ENCODE peak calls at places on chromosomes 4 and X, in six cellular contexts. C is spleen, B is endothelial cell of umbilical vein, D is RWPE1, A is IMR-90, S is testis. N is an unnamed sample.

GRCh38 chr4:101081695-101082369 is 265.5 kb downstream of the PPP3CA start:
- DNase-seq in B (no peak), S (no peak), D (no peak), C (no peak), A (no peak), N (no peak)

GRCh38 chr4:141109983-141110382 is 23.3 kb downstream of the RNF150 start:
- DNase-seq in A (no peak), S (no peak), B (no peak), D (no peak), C (no peak), N (no peak)

GRCh38 chr4:112377701-112378620 is 80.8 kb downstream of the ALPK1 start:
- DNase-seq in S (no peak), A (no peak), D (no peak), B (no peak), C (no peak), N (no peak)

GRCh38 chr4:120561648-120562047 is 360.9 kb downstream of the PRDM5 start:
- DNase-seq in D (no peak), C (no peak), S (no peak), A (no peak), B (no peak), N (no peak)

GRCh38 chr4:78131403-78131802 is 74.3 kb downstream of the FRAS1 start:
- DNase-seq in B (no peak), S (no peak), A (no peak), C (no peak), D (no peak), N (no peak)

GRCh38 chr4:48985976-48986653 is at the start of gene CWH43:
- DNase-seq in S (no peak), B (no peak), C (no peak), A (no peak), D (no peak), N (no peak)

GRCh38 chrX:51332188-51332942 is at the start of gene NUDT10:
- DNase-seq in A (peak), C (peak), S (peak), D (no peak), B (peak), N (no peak)

GRCh38 chr4:14916554-14917304 is 85.6 kb upstream of the CPEB2 start:
- DNase-seq in A (peak), B (no peak), S (no peak), C (no peak), D (peak), N (peak)

GRCh38 chrX:20802036-20802435 is 535.3 kb upstream of the RPS6KA3 start:
- DNase-seq in B (no peak), D (no peak), A (no peak), S (no peak), C (no peak), N (no peak)

GRCh38 chrX:49204017-49204416 is 4.0 kb upstream of the SYP start:
- DNase-seq in B (no peak), A (no peak), C (no peak), S (no peak), D (no peak), N (no peak)

GRCh38 chrX:29233592-29234179 is 646.4 kb downstream of the IL1RAPL1 start:
- DNase-seq in B (no peak), S (no peak), A (no peak), D (no peak), C (no peak), N (no peak)

GRCh38 chr4:112889619-112890294 is 159.7 kb upstream of the ANK2 start:
- DNase-seq in B (no peak), S (no peak), A (peak), C (no peak), D (no peak), N (no peak)

GRCh38 chr4:87978656-87979055 is 3.1 kb downstream of the SPP1 start:
- DNase-seq in A (peak), C (no peak), B (no peak), S (no peak), D (no peak), N (no peak)

GRCh38 chr4:118033148-118034060 is 882 bp upstream of the NDST3 start:
- DNase-seq in D (peak), S (peak), B (peak), C (peak), A (peak), N (no peak)

DNA sequence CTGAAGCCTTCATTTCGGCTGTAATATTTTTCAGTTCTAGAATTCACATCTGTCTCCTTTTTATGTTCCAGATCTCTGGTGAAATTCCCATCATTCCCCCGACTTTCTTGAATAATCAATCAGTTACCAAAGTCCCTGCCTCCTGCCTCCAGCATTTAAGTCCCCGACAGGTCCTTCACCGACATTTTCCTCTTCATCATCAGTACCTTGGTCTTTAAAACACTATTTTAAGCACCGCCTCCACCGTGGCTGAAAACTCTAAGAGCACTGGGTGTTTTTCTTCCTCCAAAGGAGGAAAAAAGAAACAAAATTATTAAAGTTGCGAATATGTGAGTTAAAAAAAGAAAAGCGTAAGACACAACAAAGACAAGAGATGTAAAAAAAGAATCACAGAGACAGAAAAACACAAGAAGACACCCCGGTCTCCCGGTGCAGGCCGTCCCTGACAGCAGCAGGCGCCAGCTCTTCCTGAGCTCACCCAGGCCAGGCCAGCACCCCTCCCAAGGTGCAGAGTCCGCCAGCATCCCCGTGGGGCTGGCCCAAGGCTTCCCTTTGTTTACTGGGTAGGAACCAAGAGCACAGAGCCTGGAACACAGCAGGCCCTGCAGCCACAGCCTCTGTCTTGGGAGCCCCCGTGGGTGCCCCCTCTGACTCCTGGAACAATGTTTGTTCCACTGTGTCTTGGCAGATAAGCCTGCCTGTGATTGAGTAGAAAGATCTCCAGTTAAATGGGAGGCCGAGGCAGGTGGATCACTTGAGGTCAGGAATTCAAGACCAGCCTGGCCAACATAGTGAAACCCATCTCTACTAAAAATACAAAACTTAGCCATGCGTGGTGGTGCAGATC is 49.3 kb upstream of the CPLX1 start:
- DNase-seq in C (no peak), S (no peak), B (no peak), A (no peak), D (no peak), N (no peak)
- TF ChIP-seq CTCF in C (no peak), S (no peak), B (no peak), A (no peak), D (no peak), N (no peak)

DNA sequence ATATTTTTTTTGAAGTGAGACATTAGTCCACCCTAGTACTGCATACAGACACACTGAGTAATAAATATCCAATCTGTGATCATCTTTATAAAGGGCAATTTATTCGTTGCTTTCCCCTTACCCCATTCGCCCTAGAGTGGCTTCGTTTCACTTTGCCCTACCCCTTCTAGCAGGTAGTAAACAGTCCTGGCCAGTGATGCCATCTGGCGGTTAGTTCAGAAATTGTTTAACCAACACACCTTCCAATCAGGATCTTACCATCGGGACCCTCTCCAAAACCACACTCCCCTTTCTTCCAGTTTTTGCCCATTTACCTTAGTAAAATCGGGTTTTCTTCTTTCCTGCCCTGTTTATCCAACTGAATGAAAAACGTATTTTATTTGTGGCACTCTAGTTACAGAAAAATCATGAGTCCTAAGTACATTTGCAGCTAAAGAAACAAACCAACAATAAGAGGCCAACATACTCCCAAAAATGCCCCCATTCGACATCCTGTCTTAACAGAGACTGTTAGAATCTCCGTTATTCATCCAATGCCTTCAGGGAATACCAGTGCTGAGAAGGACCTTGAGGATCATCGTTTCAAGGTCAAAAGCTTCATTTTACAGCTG is 2.2 kb downstream of the PPA2 start:
- DNase-seq in B (peak), C (peak), S (peak), D (peak), A (peak), N (peak)
- H3K27ac ChIP-seq in B (no peak), C (peak), S (no peak), D (no peak), A (no peak), N (peak)

GRCh38 chr4:56118845-56119244 is 170.1 kb downstream of the CEP135 start:
- DNase-seq in D (no peak), B (no peak), A (no peak), C (no peak), S (no peak), N (no peak)

GRCh38 chr4:56123547-56123946 is 174.8 kb downstream of the CEP135 start:
- DNase-seq in B (no peak), A (no peak), C (no peak), S (no peak), D (no peak), N (no peak)

GRCh38 chr4:56127698-56128097 is 179.0 kb downstream of the CEP135 start:
- DNase-seq in S (no peak), A (no peak), C (no peak), B (peak), D (no peak), N (no peak)

GRCh38 chr4:56118055-56118454 is 169.3 kb downstream of the CEP135 start:
- DNase-seq in D (no peak), B (no peak), A (no peak), S (no peak), C (no peak), N (no peak)

GRCh38 chr4:56123051-56123450 is 174.3 kb downstream of the CEP135 start:
- DNase-seq in A (no peak), B (no peak), D (no peak), S (no peak), C (no peak), N (no peak)
- TF ChIP-seq CTCF in A (no peak), B (no peak), D (no peak), S (no peak), C (no peak), N (no peak)

GRCh38 chr4:67668315-67668714 is 32.6 kb downstream of the UBA6 start:
- DNase-seq in D (no peak), A (no peak), S (no peak), B (no peak), C (no peak), N (no peak)

GRCh38 chr4:67678612-67679011 is 22.3 kb downstream of the UBA6 start:
- DNase-seq in B (no peak), D (no peak), S (no peak), A (no peak), C (no peak), N (no peak)

DNA sequence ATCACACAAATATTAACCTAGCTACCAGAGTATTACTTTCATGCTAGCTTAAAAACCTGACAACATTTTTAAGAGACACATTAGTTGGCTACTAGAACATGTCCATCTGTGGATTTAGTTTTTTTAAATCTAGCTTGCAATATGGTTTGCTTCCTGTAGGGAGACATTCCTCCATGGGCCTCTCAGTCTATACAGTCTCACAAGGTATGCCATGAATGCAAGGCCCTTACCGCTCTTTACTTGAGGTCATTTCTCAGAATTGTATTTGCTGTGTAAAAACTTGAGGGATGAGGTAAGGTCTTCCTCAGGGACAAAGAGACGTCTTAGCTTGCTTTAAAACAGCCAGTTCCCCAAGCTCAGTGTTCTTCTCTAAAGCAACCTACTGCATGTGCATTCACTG is 26.9 kb downstream of the UBA6 start:
- DNase-seq in S (no peak), C (no peak), D (no peak), A (no peak), B (no peak), N (no peak)
- H3K27ac ChIP-seq in S (no peak), C (no peak), D (no peak), A (no peak), B (no peak), N (no peak)

DNA sequence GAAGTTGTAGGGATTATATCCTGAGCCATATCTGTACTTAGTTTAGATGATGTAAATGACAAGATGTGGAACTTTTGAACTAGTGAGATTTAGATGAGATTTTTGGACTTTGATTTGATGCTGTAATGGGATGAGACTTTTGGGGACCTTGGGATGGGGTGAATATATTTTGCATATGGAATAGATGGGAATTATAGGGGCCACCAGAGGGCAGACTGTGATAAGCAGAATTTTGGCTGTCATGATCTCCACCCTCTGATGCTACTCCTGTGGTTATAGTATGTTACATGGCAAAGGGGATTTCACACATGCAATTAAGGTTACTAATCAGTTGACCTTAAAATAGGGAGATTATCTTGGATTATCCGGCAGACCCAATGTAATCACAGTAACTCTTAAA is 214.0 kb upstream of the NHS start:
- DNase-seq in A (no peak), B (no peak), C (no peak), S (no peak), D (peak), N (no peak)
- TF ChIP-seq CTCF in A (no peak), B (no peak), C (no peak), S (no peak), D (no peak), N (no peak)